ENCODE peak calls at places on chromosome 13, in nine cellular contexts. M is lung; N is H1; P is activated gamma-delta T cell treated with Interleukin-2 at 50 U/mL for 16 hours; G is iris pigment epithelial cell; Q is stimulated activated CD4-positive, alpha-beta T cell treated with anti-CD3 and anti-CD28 coated beads, TNF-alpha, amount 100 ng/mL, for 4 hours; Z is NAMALWA; F is left ventricle myocardium inferior; V is LHCN-M2. A is an unnamed sample.

GRCh38 chr13:97889803-97890202 is 63.7 kb upstream of the IPO5 start:
- DNase-seq in Q (no peak), P (no peak), V (no peak), M (no peak), Z (no peak), N (no peak), F (peak; percentile 36), G (peak; percentile 19), A (no peak)

GRCh38 chr13:65159803-65160202 is 2070.3 kb downstream of the PCDH9 start:
- DNase-seq in M (no peak), P (no peak), Z (no peak), V (no peak), Q (no peak), G (no peak), N (no peak), F (no peak), A (no peak)

GRCh38 chr13:102771298-102772041 is 2.1 kb downstream of the TEX30 start:
- DNase-seq in P (no peak), G (peak; percentile 3), N (no peak), M (no peak), Z (no peak), Q (no peak), V (no peak), F (no peak), A (no peak)

GRCh38 chr13:48640767-48641166 is 13.0 kb upstream of the CYSLTR2 start:
- DNase-seq in V (no peak), M (no peak), N (no peak), Z (no peak), F (no peak), G (no peak), Q (no peak), P (no peak), A (no peak)

GRCh38 chr13:22455036-22455435 is 725.7 kb upstream of the SGCG start:
- DNase-seq in Q (no peak), Z (no peak), P (no peak), V (peak; percentile 59), N (no peak), M (no peak), F (no peak), G (no peak), A (no peak)

GRCh38 chr13:45178349-45179142 is 22.3 kb downstream of the KCTD4 start:
- DNase-seq in G (peak; percentile 95), Q (no peak), Z (no peak), M (no peak), F (no peak), P (no peak), N (no peak), V (peak; percentile 90), A (peak; percentile 88)

GRCh38 chr13:112994084-112994780 is 25.2 kb downstream of the MCF2L start:
- DNase-seq in F (no peak), N (no peak), G (no peak), P (no peak), M (no peak), V (peak; percentile 86), Q (no peak), Z (no peak), A (no peak)

GRCh38 chr13:50740052-50740741 is 103.3 kb downstream of the DLEU7 start:
- DNase-seq in F (no peak), G (peak; percentile 28), Z (no peak), Q (no peak), V (peak; percentile 53), M (no peak), P (no peak), N (no peak), A (no peak)

GRCh38 chr13:66922444-66922843 is 307.7 kb downstream of the PCDH9 start:
- DNase-seq in P (no peak), V (no peak), M (no peak), Z (no peak), N (no peak), G (no peak), Q (no peak), F (no peak), A (no peak)

GRCh38 chr13:22655106-22655852 is 525.5 kb upstream of the SGCG start:
- DNase-seq in N (no peak), V (no peak), P (no peak), M (no peak), F (no peak), Q (no peak), G (no peak), Z (no peak), A (no peak)

GRCh38 chr13:75938811-75939525 is 302.8 kb downstream of the LMO7 start:
- DNase-seq in V (peak; percentile 40), M (no peak), G (peak; percentile 71), F (no peak), Z (no peak), N (no peak), Q (no peak), P (no peak), A (no peak)

GRCh38 chr13:99651016-99651415 is 149.7 kb downstream of the TM9SF2 start:
- DNase-seq in F (no peak), Z (no peak), Q (no peak), G (no peak), V (no peak), P (no peak), N (no peak), M (no peak), A (no peak)

GRCh38 chr13:70206671-70207070 is 98.4 kb upstream of the KLHL1 start:
- DNase-seq in Z (no peak), G (no peak), P (no peak), M (no peak), N (no peak), V (no peak), Q (no peak), F (no peak), A (no peak)

GRCh38 chr13:43546821-43547220 is 240.0 kb downstream of the ENOX1 start:
- DNase-seq in M (no peak), Q (no peak), F (no peak), N (no peak), P (no peak), V (no peak), G (no peak), Z (no peak), A (no peak)

GRCh38 chr13:104006625-104007061 is 940.4 kb upstream of the SLC10A2 start:
- DNase-seq in Z (no peak), G (peak; percentile 61), N (no peak), P (no peak), V (peak; percentile 56), M (no peak), F (no peak), Q (no peak), A (no peak)

GRCh38 chr13:111645198-111645597 is 324.8 kb downstream of the TEX29 start:
- DNase-seq in P (no peak), F (no peak), V (no peak), N (no peak), Z (no peak), G (no peak), Q (no peak), M (no peak), A (no peak)